ENCODE peak calls at places on chromosomes 4 and X, in six cellular contexts. N, H, U, T, A and P are unnamed samples.

GRCh38 chrX:26845051-26845450 is 618.1 kb downstream of the PPP4R3C start:
- DNase-seq in N (no peak), H (no peak), U (no peak), T (peak; percentile 59), A (no peak), P (no peak)

GRCh38 chr4:109355835-109356234 is 53.4 kb upstream of the COL25A1 start:
- DNase-seq in N (no peak), H (no peak), U (no peak), T (no peak), A (no peak), P (no peak)

GRCh38 chrX:57083143-57083542 is 38.2 kb downstream of the SPIN2B start:
- DNase-seq in N (no peak), H (no peak), U (no peak), T (no peak), A (no peak), P (no peak)

GRCh38 chrX:77962068-77962902 is 7.2 kb downstream of the PGAM4 start:
- DNase-seq in N (no peak), H (no peak), U (no peak), T (no peak), A (no peak), P (no peak)

GRCh38 chr4:121049072-121049599 is 23.2 kb downstream of the NDNF start:
- DNase-seq in N (no peak), H (no peak), U (no peak), T (no peak), A (no peak), P (no peak)

GRCh38 chrX:18617351-18617750 is 54.6 kb downstream of the RS1 start:
- DNase-seq in N (no peak), H (no peak), U (peak; percentile 6), T (peak; percentile 53), A (peak; percentile 74), P (no peak)

GRCh38 chrX:10111364-10112148 is 45.2 kb upstream of the CLCN4 start:
- DNase-seq in N (no peak), H (no peak), U (no peak), T (no peak), A (no peak), P (no peak)

GRCh38 chrX:153646620-153647373 is at the start of gene DUSP9:
- DNase-seq in N (peak; percentile 55), H (peak; percentile 12), U (peak; percentile 72), T (no peak), A (no peak), P (peak; percentile 40)

GRCh38 chr4:172096771-172097170 is 283.6 kb downstream of the GALNTL6 start:
- DNase-seq in N (no peak), H (no peak), U (no peak), T (no peak), A (no peak), P (no peak)

GRCh38 chrX:42714981-42715688 is 62.8 kb downstream of the PPP1R2C start:
- DNase-seq in N (peak; percentile 64), H (peak; percentile 9), U (peak; percentile 85), T (no peak), A (peak; percentile 32), P (peak; percentile 69)

GRCh38 chrX:97315939-97316338 is 432.2 kb downstream of the RPA4 start:
- DNase-seq in N (no peak), H (peak; percentile 16), U (no peak), T (no peak), A (no peak), P (no peak)

GRCh38 chrX:31333181-31333831 is 261.5 kb upstream of the FTHL17 start:
- DNase-seq in N (no peak), H (no peak), U (no peak), T (no peak), A (peak; percentile 50), P (no peak)

GRCh38 chrX:31547816-31548215 is 476.0 kb upstream of the FTHL17 start:
- DNase-seq in N (no peak), H (no peak), U (no peak), T (no peak), A (no peak), P (no peak)

GRCh38 chr4:113222006-113222405 is 172.6 kb downstream of the ANK2 start:
- DNase-seq in N (no peak), H (no peak), U (no peak), T (peak; percentile 9), A (peak; percentile 23), P (no peak)

GRCh38 chrX:116272328-116272727 is 101.8 kb downstream of the AGTR2 start:
- DNase-seq in N (no peak), H (no peak), U (no peak), T (peak; percentile 91), A (peak; percentile 72), P (no peak)

GRCh38 chrX:84046403-84046984 is 141.5 kb downstream of the RPS6KA6 start:
- DNase-seq in N (no peak), H (peak; percentile 12), U (peak; percentile 15), T (no peak), A (no peak), P (no peak)

GRCh38 chrX:34873500-34874225 is 68.9 kb upstream of the FAM47B start:
- DNase-seq in N (no peak), H (no peak), U (peak; percentile 28), T (no peak), A (no peak), P (no peak)
- H3K27me3 ChIP-seq in N (no peaks in the 10 kb centered on the region), H (no peaks in the 10 kb centered on the region), U (no peaks in the 10 kb centered on the region), T (no peaks in the 10 kb centered on the region), A (no peaks in the 10 kb centered on the region), P (no peaks in the 10 kb centered on the region)

DNA sequence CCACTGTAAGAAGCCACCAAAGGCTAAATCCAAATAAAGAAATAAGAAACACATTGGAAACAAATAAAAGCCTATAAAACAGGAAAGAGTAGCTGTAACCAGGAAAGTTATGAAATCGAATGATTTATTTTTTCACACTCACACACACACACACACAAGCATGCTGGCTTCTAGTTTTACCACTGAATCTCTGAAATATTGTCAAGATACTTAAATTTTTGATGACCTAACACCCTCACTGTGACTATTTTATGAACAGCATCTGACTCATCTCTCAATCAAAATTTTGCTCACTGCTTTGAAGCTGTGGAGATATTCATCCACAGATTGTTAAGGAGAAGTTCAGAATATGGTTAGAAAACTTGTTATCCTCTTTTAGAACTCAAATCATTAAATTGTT is 13.9 kb upstream of the GABRB1 start:
- DNase-seq in N (no peak), H (no peak), U (no peak), T (peak; percentile 28), A (no peak), P (no peak)
- H3K27me3 ChIP-seq in N (no peaks in the 10 kb centered on the region), H (no peaks in the 10 kb centered on the region), U (no peaks in the 10 kb centered on the region), T (no peaks in the 10 kb centered on the region), A (no peaks in the 10 kb centered on the region), P (no peaks in the 10 kb centered on the region)

GRCh38 chr4:15147709-15148651 is 145.7 kb downstream of the CPEB2 start:
- DNase-seq in N (no peak), H (no peak), U (no peak), T (no peak), A (no peak), P (no peak)
- H3K27me3 ChIP-seq in N (no peaks in the 10 kb centered on the region), H (no peaks in the 10 kb centered on the region), U (no peaks in the 10 kb centered on the region), T (no peaks in the 10 kb centered on the region), A (no peaks in the 10 kb centered on the region), P (no peaks in the 10 kb centered on the region)

DNA sequence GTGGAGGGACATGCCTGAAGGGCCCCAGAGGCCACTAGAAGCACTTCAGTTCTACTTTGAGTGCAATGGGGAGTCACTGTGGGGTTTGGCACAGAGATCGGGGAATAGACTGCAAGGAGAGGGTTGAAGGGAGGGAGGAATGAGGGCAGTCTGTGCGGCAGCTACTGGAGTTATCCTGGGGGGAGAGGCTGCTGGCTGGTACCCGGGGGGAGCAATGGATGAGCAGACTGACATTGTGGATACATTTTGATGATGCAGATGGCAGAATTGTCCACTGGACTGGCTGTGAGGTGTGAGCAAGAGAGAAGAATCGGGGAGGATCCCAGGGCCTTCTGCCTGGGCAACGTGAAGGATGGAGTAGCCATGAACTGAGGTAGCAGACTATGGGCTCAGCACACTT is 2.8 kb upstream of the MAMLD1 start:
- DNase-seq in N (no peak), H (peak; percentile 2), U (no peak), T (no peak), A (no peak), P (no peak)
- H3K27me3 ChIP-seq in N (peaks cover 52% of the 10 kb centered on the region), H (peaks cover 96% of the 10 kb centered on the region), U (peaks cover 62% of the 10 kb centered on the region), T (no peaks in the 10 kb centered on the region), A (peaks cover 2% of the 10 kb centered on the region), P (peaks cover 5% of the 10 kb centered on the region)

GRCh38 chrX:40105791-40106676 is 8.3 kb upstream of the BCOR start:
- DNase-seq in N (peak; percentile 90), H (peak; percentile 73), U (peak; percentile 88), T (no peak), A (no peak), P (peak; percentile 82)

GRCh38 chrX:40103565-40104323 is 6.0 kb upstream of the BCOR start:
- DNase-seq in N (no peak), H (peak; percentile 36), U (peak; percentile 55), T (no peak), A (no peak), P (no peak)

GRCh38 chrX:40104649-40105015 is 6.9 kb upstream of the BCOR start:
- DNase-seq in N (peak; percentile 86), H (no peak), U (peak; percentile 53), T (no peak), A (no peak), P (peak; percentile 60)

GRCh38 chrX:40106677-40107290 is 9.0 kb upstream of the BCOR start:
- DNase-seq in N (no peak), H (no peak), U (no peak), T (no peak), A (no peak), P (no peak)

GRCh38 chrX:40105016-40105790 is 7.4 kb upstream of the BCOR start:
- DNase-seq in N (peak; percentile 89), H (no peak), U (peak; percentile 69), T (no peak), A (no peak), P (peak; percentile 61)
- H3K27me3 ChIP-seq in N (no peaks in the 10 kb centered on the region), H (peaks cover 63% of the 10 kb centered on the region), U (peaks cover 61% of the 10 kb centered on the region), T (no peaks in the 10 kb centered on the region), A (peaks cover 37% of the 10 kb centered on the region), P (no peaks in the 10 kb centered on the region)

GRCh38 chr4:59643682-59644081 is 1556.4 kb upstream of the ADGRL3 start:
- DNase-seq in N (no peak), H (no peak), U (no peak), T (no peak), A (no peak), P (no peak)
- H3K27me3 ChIP-seq in N (no peaks in the 10 kb centered on the region), H (no peaks in the 10 kb centered on the region), U (no peaks in the 10 kb centered on the region), T (no peaks in the 10 kb centered on the region), A (no peaks in the 10 kb centered on the region), P (no peaks in the 10 kb centered on the region)